ENCODE peak calls at places on chromosomes 16 and 17, in seven cellular contexts. One of them, this sample, is unnamed.

GRCh38 chr16:985237-985636 is 3.7 kb downstream of the SOX8 start:
- DNase-seq in H9: no peak
- DNase-seq in H1: no peak
- DNase-seq in IMR-90: no peak
- DNase-seq in trophoblast cell: no peak
- DNase-seq in mesendoderm: no peak
- DNase-seq in mesenchymal stem cell: no peak
- DNase-seq in this sample: no peak

GRCh38 chr17:82503728-82504308 is 15.7 kb upstream of the FOXK2 start:
- DNase-seq in H1: no peak
- DNase-seq in mesendoderm: no peak
- DNase-seq in trophoblast cell: no peak
- DNase-seq in H9: no peak
- DNase-seq in mesenchymal stem cell: no peak
- DNase-seq in IMR-90: no peak
- DNase-seq in this sample: no peak

GRCh38 chr16:53261276-53261675 is 173.0 kb upstream of the RBL2 start:
- DNase-seq in H9: no peak
- DNase-seq in H1: no peak
- DNase-seq in mesenchymal stem cell: no peak
- DNase-seq in mesendoderm: no peak
- DNase-seq in trophoblast cell: no peak
- DNase-seq in IMR-90: no peak
- DNase-seq in this sample: no peak

GRCh38 chr17:27345141-27345904 is 51.4 kb downstream of the WSB1 start:
- DNase-seq in mesendoderm: peak
- DNase-seq in trophoblast cell: peak
- DNase-seq in mesenchymal stem cell: peak
- DNase-seq in H1: peak
- DNase-seq in H9: peak
- DNase-seq in IMR-90: peak
- DNase-seq in this sample: peak

GRCh38 chr16:67653131-67654068 is 6.7 kb downstream of the ACD start:
- DNase-seq in mesendoderm: no peak
- DNase-seq in mesenchymal stem cell: peak
- DNase-seq in trophoblast cell: no peak
- DNase-seq in H9: no peak
- DNase-seq in H1: no peak
- DNase-seq in IMR-90: no peak
- DNase-seq in this sample: no peak

GRCh38 chr16:4264546-4264945 is 8.3 kb downstream of the TFAP4 start:
- DNase-seq in trophoblast cell: no peak
- DNase-seq in mesenchymal stem cell: no peak
- DNase-seq in mesendoderm: no peak
- DNase-seq in IMR-90: no peak
- DNase-seq in H9: peak
- DNase-seq in H1: no peak
- DNase-seq in this sample: no peak

GRCh38 chr16:75519175-75519574 is 16.7 kb downstream of the CHST5 start:
- DNase-seq in H1: no peak
- DNase-seq in mesendoderm: no peak
- DNase-seq in trophoblast cell: no peak
- DNase-seq in IMR-90: no peak
- DNase-seq in mesenchymal stem cell: no peak
- DNase-seq in H9: no peak
- DNase-seq in this sample: no peak

GRCh38 chr17:62800580-62800979 is 7.5 kb downstream of the MARCHF10 start:
- DNase-seq in H1: no peak
- DNase-seq in H9: peak
- DNase-seq in IMR-90: peak
- DNase-seq in trophoblast cell: peak
- DNase-seq in mesendoderm: peak
- DNase-seq in mesenchymal stem cell: peak
- DNase-seq in this sample: no peak

GRCh38 chr16:79897444-79898146 is 297.1 kb upstream of the MAF start:
- DNase-seq in H1: no peak
- DNase-seq in mesendoderm: no peak
- DNase-seq in trophoblast cell: no peak
- DNase-seq in IMR-90: no peak
- DNase-seq in H9: no peak
- DNase-seq in mesenchymal stem cell: peak
- DNase-seq in this sample: no peak

GRCh38 chr17:77772461-77772897 is 186.0 kb upstream of the TNRC6C start:
- DNase-seq in H1: peak
- DNase-seq in IMR-90: peak
- DNase-seq in mesenchymal stem cell: peak
- DNase-seq in mesendoderm: peak
- DNase-seq in trophoblast cell: peak
- DNase-seq in H9: peak
- DNase-seq in this sample: peak

GRCh38 chr17:1882836-1883235 is 53.0 kb downstream of the RPA1 start:
- DNase-seq in mesendoderm: peak
- DNase-seq in IMR-90: peak
- DNase-seq in H1: no peak
- DNase-seq in H9: peak
- DNase-seq in trophoblast cell: peak
- DNase-seq in mesenchymal stem cell: peak
- DNase-seq in this sample: peak

GRCh38 chr16:68700120-68700519 is 37.0 kb upstream of the CDH1 start:
- DNase-seq in IMR-90: peak
- DNase-seq in mesendoderm: no peak
- DNase-seq in H9: no peak
- DNase-seq in mesenchymal stem cell: peak
- DNase-seq in H1: no peak
- DNase-seq in trophoblast cell: no peak
- DNase-seq in this sample: no peak

GRCh38 chr17:82840431-82840831 is 609 bp upstream of the ZNF750 start:
- DNase-seq in H1: no peak
- DNase-seq in H9: no peak
- DNase-seq in mesenchymal stem cell: no peak
- DNase-seq in IMR-90: no peak
- DNase-seq in mesendoderm: peak
- DNase-seq in trophoblast cell: no peak
- DNase-seq in this sample: no peak

GRCh38 chr16:55437627-55438026 is 41.4 kb upstream of the MMP2 start:
- DNase-seq in mesendoderm: no peak
- DNase-seq in IMR-90: peak
- DNase-seq in H9: no peak
- DNase-seq in H1: no peak
- DNase-seq in mesenchymal stem cell: no peak
- DNase-seq in trophoblast cell: peak
- DNase-seq in this sample: no peak

GRCh38 chr17:7988750-7989178 is 13.7 kb upstream of the GUCY2D start:
- DNase-seq in trophoblast cell: peak
- DNase-seq in H9: no peak
- DNase-seq in H1: no peak
- DNase-seq in mesendoderm: peak
- DNase-seq in mesenchymal stem cell: peak
- DNase-seq in IMR-90: peak
- DNase-seq in this sample: peak

GRCh38 chr16:81189100-81189664 is 49.3 kb upstream of the BCO1 start:
- DNase-seq in H1: no peak
- DNase-seq in IMR-90: peak
- DNase-seq in mesendoderm: no peak
- DNase-seq in mesenchymal stem cell: no peak
- DNase-seq in trophoblast cell: no peak
- DNase-seq in H9: no peak
- DNase-seq in this sample: no peak

GRCh38 chr16:67403976-67404555 is 10.8 kb upstream of the TPPP3 start:
- DNase-seq in IMR-90: no peak
- DNase-seq in mesenchymal stem cell: no peak
- DNase-seq in H1: no peak
- DNase-seq in mesendoderm: no peak
- DNase-seq in trophoblast cell: no peak
- DNase-seq in H9: no peak
- DNase-seq in this sample: no peak

GRCh38 chr16:25747160-25747758 is 55.5 kb downstream of the HS3ST4 start:
- DNase-seq in H9: peak
- DNase-seq in IMR-90: no peak
- DNase-seq in trophoblast cell: peak
- DNase-seq in H1: no peak
- DNase-seq in mesenchymal stem cell: no peak
- DNase-seq in mesendoderm: peak
- DNase-seq in this sample: peak

GRCh38 chr17:48997103-48997826 is at the start of gene IGF2BP1:
- DNase-seq in H9: peak
- DNase-seq in IMR-90: peak
- DNase-seq in trophoblast cell: peak
- DNase-seq in mesendoderm: peak
- DNase-seq in H1: peak
- DNase-seq in mesenchymal stem cell: peak
- DNase-seq in this sample: peak

GRCh38 chr17:72142614-72143013 is 21.8 kb downstream of the SOX9 start:
- DNase-seq in mesendoderm: no peak
- DNase-seq in H1: no peak
- DNase-seq in H9: peak
- DNase-seq in trophoblast cell: no peak
- DNase-seq in mesenchymal stem cell: no peak
- DNase-seq in IMR-90: no peak
- DNase-seq in this sample: no peak

GRCh38 chr17:59547131-59547915 is 18.1 kb upstream of the DHX40 start:
- DNase-seq in H9: no peak
- DNase-seq in mesendoderm: no peak
- DNase-seq in mesenchymal stem cell: peak
- DNase-seq in H1: no peak
- DNase-seq in trophoblast cell: no peak
- DNase-seq in IMR-90: no peak
- DNase-seq in this sample: no peak

GRCh38 chr16:373848-374615 is 3.7 kb upstream of the MRPL28 start:
- DNase-seq in H1: no peak
- DNase-seq in H9: no peak
- DNase-seq in mesendoderm: no peak
- DNase-seq in IMR-90: no peak
- DNase-seq in mesenchymal stem cell: no peak
- DNase-seq in trophoblast cell: no peak
- DNase-seq in this sample: no peak

GRCh38 chr16:8697965-8698364 is 23.5 kb downstream of the ABAT start:
- DNase-seq in mesendoderm: no peak
- DNase-seq in H9: no peak
- DNase-seq in mesenchymal stem cell: no peak
- DNase-seq in trophoblast cell: no peak
- DNase-seq in H1: no peak
- DNase-seq in IMR-90: no peak
- DNase-seq in this sample: no peak

GRCh38 chr16:78784773-78785172 is 685.3 kb downstream of the WWOX start:
- DNase-seq in mesenchymal stem cell: no peak
- DNase-seq in H9: no peak
- DNase-seq in trophoblast cell: no peak
- DNase-seq in mesendoderm: no peak
- DNase-seq in H1: no peak
- DNase-seq in IMR-90: no peak
- DNase-seq in this sample: no peak
- H3K18ac ChIP-seq in mesenchymal stem cell: no peak
- H3K18ac ChIP-seq in H9: no peak
- H3K18ac ChIP-seq in trophoblast cell: no peak
- H3K18ac ChIP-seq in mesendoderm: no peak
- H3K18ac ChIP-seq in H1: no peak
- H3K18ac ChIP-seq in IMR-90: no peak
- H3K18ac ChIP-seq in this sample: no peak

GRCh38 chr17:288802-289356 is 63.7 kb downstream of the RPH3AL start:
- DNase-seq in mesendoderm: no peak
- DNase-seq in mesenchymal stem cell: no peak
- DNase-seq in IMR-90: no peak
- DNase-seq in trophoblast cell: no peak
- DNase-seq in H1: no peak
- DNase-seq in H9: no peak
- DNase-seq in this sample: no peak
- H3K4me2 ChIP-seq in mesendoderm: no peak
- H3K4me2 ChIP-seq in mesenchymal stem cell: no peak
- H3K4me2 ChIP-seq in IMR-90: no peak
- H3K4me2 ChIP-seq in trophoblast cell: no peak
- H3K4me2 ChIP-seq in H1: no peak
- H3K4me2 ChIP-seq in H9: no peak
- H3K4me2 ChIP-seq in this sample: no peak

GRCh38 chr17:37322826-37323561 is 52.8 kb upstream of the C17orf78 start:
- DNase-seq in mesenchymal stem cell: no peak
- DNase-seq in IMR-90: no peak
- DNase-seq in trophoblast cell: no peak
- DNase-seq in mesendoderm: no peak
- DNase-seq in H9: no peak
- DNase-seq in H1: no peak
- DNase-seq in this sample: no peak

GRCh38 chr17:37322106-37322505 is 53.7 kb upstream of the C17orf78 start:
- DNase-seq in mesendoderm: no peak
- DNase-seq in mesenchymal stem cell: no peak
- DNase-seq in H1: no peak
- DNase-seq in H9: no peak
- DNase-seq in IMR-90: no peak
- DNase-seq in trophoblast cell: no peak
- DNase-seq in this sample: no peak

GRCh38 chr17:37312137-37312923 is 63.5 kb upstream of the C17orf78 start:
- DNase-seq in H1: no peak
- DNase-seq in mesenchymal stem cell: peak
- DNase-seq in IMR-90: no peak
- DNase-seq in H9: no peak
- DNase-seq in mesendoderm: peak
- DNase-seq in trophoblast cell: no peak
- DNase-seq in this sample: no peak

GRCh38 chr17:37315601-37316000 is 60.2 kb upstream of the C17orf78 start:
- DNase-seq in IMR-90: no peak
- DNase-seq in mesenchymal stem cell: no peak
- DNase-seq in trophoblast cell: no peak
- DNase-seq in H9: no peak
- DNase-seq in mesendoderm: no peak
- DNase-seq in H1: no peak
- DNase-seq in this sample: no peak

GRCh38 chr17:37317867-37318266 is 57.9 kb upstream of the C17orf78 start:
- DNase-seq in H9: no peak
- DNase-seq in mesendoderm: no peak
- DNase-seq in trophoblast cell: no peak
- DNase-seq in mesenchymal stem cell: no peak
- DNase-seq in H1: no peak
- DNase-seq in IMR-90: no peak
- DNase-seq in this sample: no peak
- H3K18ac ChIP-seq in H9: no peak
- H3K18ac ChIP-seq in mesendoderm: no peak
- H3K18ac ChIP-seq in trophoblast cell: no peak
- H3K18ac ChIP-seq in mesenchymal stem cell: no peak
- H3K18ac ChIP-seq in H1: no peak
- H3K18ac ChIP-seq in IMR-90: no peak
- H3K18ac ChIP-seq in this sample: no peak

DNA sequence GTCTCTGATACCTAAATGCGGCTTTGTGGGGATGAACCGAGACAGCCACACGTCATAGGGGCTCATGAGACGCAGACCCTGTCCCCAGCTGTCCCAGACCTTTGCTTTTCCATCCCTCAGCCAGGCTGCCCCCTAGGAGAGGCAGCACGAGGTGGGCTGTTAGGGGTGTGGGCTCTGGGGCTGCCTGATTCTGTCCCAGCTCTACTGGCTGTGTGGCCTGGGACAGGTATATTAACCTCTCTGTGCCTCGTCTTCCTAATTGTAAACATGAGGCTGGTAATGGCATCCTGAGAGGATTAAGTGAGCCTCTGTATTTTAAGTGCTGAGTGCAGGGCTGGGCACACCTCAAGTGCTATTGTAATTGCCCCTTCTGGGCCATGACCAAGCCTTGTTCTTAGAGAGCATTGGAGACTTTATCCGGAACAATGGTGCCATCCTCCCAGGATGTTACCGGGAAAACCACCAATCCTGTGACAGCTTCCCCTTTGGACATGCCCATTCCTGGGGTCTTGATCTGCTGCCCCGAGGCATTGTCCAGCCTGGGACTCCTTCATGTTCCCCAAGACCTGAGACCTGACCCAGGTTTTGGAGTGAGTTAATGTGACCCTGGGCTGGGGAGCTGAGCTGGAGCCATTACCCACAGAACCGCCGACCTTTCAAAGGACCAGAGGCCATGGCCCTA is 5.1 kb downstream of the ADGRG1 start:
- DNase-seq in trophoblast cell: no peak
- DNase-seq in IMR-90: no peak
- DNase-seq in H9: no peak
- DNase-seq in mesenchymal stem cell: no peak
- DNase-seq in H1: no peak
- DNase-seq in mesendoderm: no peak
- DNase-seq in this sample: no peak
- H3K4me2 ChIP-seq in trophoblast cell: no peak
- H3K4me2 ChIP-seq in IMR-90: no peak
- H3K4me2 ChIP-seq in H9: no peak
- H3K4me2 ChIP-seq in mesenchymal stem cell: no peak
- H3K4me2 ChIP-seq in H1: no peak
- H3K4me2 ChIP-seq in mesendoderm: no peak
- H3K4me2 ChIP-seq in this sample: no peak

This sample was measured in neuronal stem cell.